ENCODE peak calls at places on chromosomes 13 and 19, in six cellular contexts. J, M, D, B, P and L are unnamed samples.

GRCh38 chr13:20073775-20074174 is 87.1 kb downstream of the GJA3 start:
- DNase-seq in J (no peak), M (no peak), D (no peak), B (no peak), P (no peak), L (no peak)

GRCh38 chr19:46365561-46365960 is 18.7 kb downstream of the PPP5C start:
- DNase-seq in J (no peak), M (no peak), D (no peak), B (no peak), P (no peak), L (no peak)

GRCh38 chr13:105519766-105520165 is 1015.7 kb downstream of the EFNB2 start:
- DNase-seq in J (no peak), M (no peak), D (no peak), B (no peak), P (no peak), L (no peak)

GRCh38 chr19:45863840-45864628 is at the start of gene FOXA3:
- DNase-seq in J (peak; percentile 84), M (no peak), D (no peak), B (peak; percentile 84), P (no peak), L (no peak)

GRCh38 chr13:74129500-74130144 is 4.6 kb downstream of the KLF12 start:
- DNase-seq in J (no peak), M (no peak), D (no peak), B (no peak), P (no peak), L (no peak)

GRCh38 chr19:35512831-35513230 is 618 bp downstream of the DMKN start:
- DNase-seq in J (no peak), M (no peak), D (no peak), B (no peak), P (no peak), L (no peak)

GRCh38 chr13:70203661-70204229 is 95.5 kb upstream of the KLHL1 start:
- DNase-seq in J (peak; percentile 45), M (no peak), D (no peak), B (no peak), P (no peak), L (no peak)

GRCh38 chr13:34161829-34162544 is 344.0 kb downstream of the RFC3 start:
- DNase-seq in J (no peak), M (peak; percentile 43), D (no peak), B (no peak), P (no peak), L (peak; percentile 100)

GRCh38 chr13:77751513-77752456 is 54.3 kb downstream of the SLAIN1 start:
- DNase-seq in J (peak; percentile 76), M (peak; percentile 2), D (no peak), B (no peak), P (no peak), L (no peak)

GRCh38 chr13:27533155-27533643 is 82.8 kb upstream of the MTIF3 start:
- DNase-seq in J (peak; percentile 89), M (peak; percentile 41), D (peak; percentile 64), B (peak; percentile 94), P (peak; percentile 44), L (peak; percentile 15)
- H3K4me3 ChIP-seq in J (no peak overlapping the region), M (no peak overlapping the region), D (no peak overlapping the region), B (peak overlapping the region; percentile 46), P (no peak overlapping the region), L (peak overlapping the region; percentile 1)

GRCh38 chr19:53828531-53828930 is 4.4 kb upstream of the NLRP12 start:
- DNase-seq in J (no peak), M (no peak), D (no peak), B (peak; percentile 3), P (no peak), L (no peak)
- TF ChIP-seq CTCF in J (no peak), M (no peak), D (no peak), B (no peak), P (no peak), L (no peak)

GRCh38 chr19:16067205-16067938 is 8.9 kb upstream of the TPM4 start:
- DNase-seq in J (no peak), M (peak; percentile 82), D (peak; percentile 80), B (peak; percentile 80), P (no peak), L (no peak)

GRCh38 chr19:16069813-16070365 is 6.4 kb upstream of the TPM4 start:
- DNase-seq in J (no peak), M (no peak), D (no peak), B (no peak), P (no peak), L (no peak)

GRCh38 chr19:16068696-16069259 is 7.5 kb upstream of the TPM4 start:
- DNase-seq in J (no peak), M (no peak), D (no peak), B (no peak), P (no peak), L (no peak)

GRCh38 chr19:16064209-16064889 is 11.9 kb upstream of the TPM4 start:
- DNase-seq in J (no peak), M (no peak), D (no peak), B (no peak), P (no peak), L (no peak)

GRCh38 chr19:16066611-16067104 is 9.6 kb upstream of the TPM4 start:
- DNase-seq in J (no peak), M (no peak), D (no peak), B (no peak), P (no peak), L (no peak)
- H3K4me3 ChIP-seq in J (no peak overlapping the region), M (peak overlapping the region; percentile 90), D (no peak overlapping the region), B (no peak overlapping the region), P (no peak overlapping the region), L (no peak overlapping the region)

GRCh38 chr19:44585371-44586141 is 27.8 kb upstream of the IGSF23 start:
- DNase-seq in J (no peak), M (no peak), D (no peak), B (no peak), P (no peak), L (no peak)
- TF ChIP-seq CTCF in J (no peak), M (peak; percentile 29), D (no peak), B (no peak), P (no peak), L (peak; percentile 42)

DNA sequence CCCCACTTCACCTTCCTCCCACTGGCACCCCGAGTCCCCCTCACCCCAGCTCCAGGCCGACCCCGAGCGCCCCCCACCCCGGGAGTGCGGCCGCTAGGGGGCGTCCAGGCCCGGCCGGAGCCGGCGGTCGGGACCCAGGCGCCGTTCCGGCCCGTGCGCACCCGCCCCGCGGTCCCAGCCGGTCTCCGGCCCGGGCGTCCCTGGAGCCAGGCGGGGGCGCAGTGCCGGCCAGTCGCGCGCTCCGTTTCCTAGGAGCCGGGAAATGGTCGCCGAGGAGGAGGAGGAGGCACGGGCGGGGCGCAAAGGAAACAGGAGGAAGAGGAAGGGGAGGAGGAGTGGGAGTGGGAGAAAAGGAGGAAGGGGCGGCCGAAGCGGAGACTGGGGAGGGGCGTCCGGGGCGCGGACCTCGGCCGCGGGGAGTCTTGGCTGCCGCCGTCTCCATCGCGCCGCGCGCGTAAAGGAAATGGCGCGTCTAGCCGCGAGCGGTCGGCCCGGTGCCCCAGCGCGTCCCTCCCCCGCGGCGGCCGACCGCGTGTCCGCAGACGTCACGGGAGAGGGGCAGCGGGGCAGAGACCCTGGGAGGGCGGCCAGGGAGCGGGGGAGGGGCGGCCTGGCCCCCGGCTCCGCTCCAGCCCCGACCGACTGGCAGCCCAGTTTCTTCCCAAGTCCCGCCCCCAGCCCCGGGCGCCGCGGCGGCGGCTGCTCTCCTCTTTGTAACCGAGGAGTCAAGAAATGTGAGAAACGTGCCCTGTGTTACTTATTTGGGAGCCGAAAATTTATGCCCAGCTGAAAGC is 1.1 kb upstream of the KCTD15 start:
- DNase-seq in J (peak; percentile 93), M (no peak), D (peak; percentile 89), B (peak; percentile 96), P (peak; percentile 63), L (no peak)
- H3K4me3 ChIP-seq in J (peak overlapping the region; percentile 78), M (peak overlapping the region; percentile 70), D (peak overlapping the region; percentile 66), B (peak overlapping the region; percentile 59), P (peak overlapping the region; percentile 54), L (peak overlapping the region; percentile 59)

DNA sequence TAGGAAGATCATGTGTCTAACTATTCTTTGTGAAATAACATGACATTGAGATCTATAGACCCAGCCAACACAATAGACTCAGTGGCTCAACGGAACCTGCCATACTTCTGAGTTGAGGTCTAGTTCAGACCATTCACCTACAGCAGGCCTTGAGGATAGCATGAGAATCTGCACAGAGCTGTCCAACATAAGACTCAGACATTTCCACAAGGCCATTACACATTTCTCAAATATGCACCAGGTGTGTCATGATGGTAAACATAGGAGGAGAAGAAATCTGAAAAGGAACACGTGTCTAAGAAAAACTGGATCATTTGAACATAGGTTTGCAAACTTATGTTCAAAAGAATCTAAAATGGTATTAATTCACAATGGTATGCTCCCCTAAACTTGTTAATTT is 421.4 kb downstream of the SLITRK6 start:
- DNase-seq in J (no peak), M (no peak), D (no peak), B (no peak), P (no peak), L (no peak)
- TF ChIP-seq CTCF in J (no peak), M (no peak), D (no peak), B (no peak), P (no peak), L (no peak)

GRCh38 chr19:1401889-1402217 is 511 bp upstream of the GAMT start:
- DNase-seq in J (no peak), M (no peak), D (no peak), B (no peak), P (no peak), L (no peak)
- H3K4me3 ChIP-seq in J (peak overlapping the region; percentile 70), M (peak overlapping the region; percentile 70), D (peak overlapping the region; percentile 50), B (peak overlapping the region; percentile 17), P (no peak overlapping the region), L (peak overlapping the region; percentile 8)

GRCh38 chr13:25065974-25066770 is 29.8 kb upstream of the PABPC3 start:
- DNase-seq in J (no peak), M (no peak), D (no peak), B (no peak), P (no peak), L (no peak)

GRCh38 chr13:25064396-25064795 is 31.5 kb upstream of the PABPC3 start:
- DNase-seq in J (no peak), M (no peak), D (no peak), B (no peak), P (no peak), L (no peak)

GRCh38 chr13:25059166-25059565 is 36.8 kb upstream of the PABPC3 start:
- DNase-seq in J (no peak), M (no peak), D (no peak), B (no peak), P (no peak), L (no peak)

GRCh38 chr13:25059943-25060342 is 36.0 kb upstream of the PABPC3 start:
- DNase-seq in J (no peak), M (no peak), D (no peak), B (no peak), P (no peak), L (no peak)

DNA sequence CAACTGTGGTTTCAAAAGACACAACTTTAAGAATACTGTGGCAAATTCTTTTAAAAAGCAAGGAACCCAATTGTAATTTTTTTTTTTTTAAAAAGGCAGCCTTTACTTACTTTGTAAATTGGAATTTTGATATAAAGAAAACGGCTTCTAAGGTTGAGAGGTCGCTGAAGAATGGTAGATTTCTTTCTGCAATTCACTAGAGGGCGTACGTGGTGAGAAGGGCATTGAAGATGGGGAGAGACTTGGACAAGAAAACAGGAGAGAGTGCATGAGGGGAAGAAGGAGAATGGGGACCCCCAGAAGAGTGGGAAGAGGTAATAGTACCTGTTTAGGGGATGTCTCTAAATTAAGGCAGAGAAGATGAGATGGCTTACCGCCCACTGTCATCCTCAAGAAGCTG is 33.5 kb upstream of the PABPC3 start:
- DNase-seq in J (peak; percentile 57), M (no peak), D (no peak), B (no peak), P (no peak), L (no peak)
- TF ChIP-seq CTCF in J (peak; percentile 61), M (no peak), D (no peak), B (no peak), P (no peak), L (no peak)